ENCODE peak calls at places on chromosome 21, in seven cellular contexts. One of them, this sample, is unnamed.

GRCh38 chr21:31554511-31555022 is 104.9 kb upstream of the SOD1 start:
- DNase-seq in heart right ventricle: no peak
- DNase-seq in left ventricle myocardium inferior: no peak
- DNase-seq in heart left ventricle: no peak
- DNase-seq in ovary: no peak
- DNase-seq in breast epithelium: no peak
- DNase-seq in psoas muscle: no peak
- DNase-seq in this sample: no peak

GRCh38 chr21:16117851-16118592 is 388.2 kb downstream of the USP25 start:
- DNase-seq in heart right ventricle: no peak
- DNase-seq in left ventricle myocardium inferior: no peak
- DNase-seq in heart left ventricle: no peak
- DNase-seq in ovary: no peak
- DNase-seq in breast epithelium: no peak
- DNase-seq in psoas muscle: no peak
- DNase-seq in this sample: no peak

GRCh38 chr21:15793547-15794235 is 63.9 kb downstream of the USP25 start:
- DNase-seq in heart right ventricle: no peak
- DNase-seq in left ventricle myocardium inferior: no peak
- DNase-seq in heart left ventricle: no peak
- DNase-seq in ovary: no peak
- DNase-seq in breast epithelium: no peak
- DNase-seq in psoas muscle: no peak
- DNase-seq in this sample: no peak

GRCh38 chr21:40846057-40846456 is 901 bp downstream of the DSCAM start:
- DNase-seq in heart right ventricle: no peak
- DNase-seq in left ventricle myocardium inferior: no peak
- DNase-seq in heart left ventricle: no peak
- DNase-seq in ovary: no peak
- DNase-seq in breast epithelium: no peak
- DNase-seq in psoas muscle: no peak
- DNase-seq in this sample: no peak

GRCh38 chr21:33036430-33037162 is 10.9 kb downstream of the OLIG2 start:
- DNase-seq in heart right ventricle: no peak
- DNase-seq in left ventricle myocardium inferior: peak; percentile 41
- DNase-seq in heart left ventricle: no peak
- DNase-seq in ovary: no peak
- DNase-seq in breast epithelium: no peak
- DNase-seq in psoas muscle: no peak
- DNase-seq in this sample: no peak

GRCh38 chr21:32136546-32136945 is 142.3 kb downstream of the MIS18A start:
- DNase-seq in heart right ventricle: no peak
- DNase-seq in left ventricle myocardium inferior: no peak
- DNase-seq in heart left ventricle: no peak
- DNase-seq in ovary: no peak
- DNase-seq in breast epithelium: no peak
- DNase-seq in psoas muscle: no peak
- DNase-seq in this sample: no peak

GRCh38 chr21:33022828-33023573 is 2.7 kb upstream of the OLIG2 start:
- DNase-seq in heart right ventricle: no peak
- DNase-seq in left ventricle myocardium inferior: no peak
- DNase-seq in heart left ventricle: no peak
- DNase-seq in ovary: no peak
- DNase-seq in breast epithelium: no peak
- DNase-seq in psoas muscle: no peak
- DNase-seq in this sample: no peak

GRCh38 chr21:9837946-9838801 is 683.2 kb upstream of the TPTE start:
- DNase-seq in heart right ventricle: no peak
- DNase-seq in left ventricle myocardium inferior: no peak
- DNase-seq in heart left ventricle: no peak
- DNase-seq in ovary: no peak
- DNase-seq in breast epithelium: no peak
- DNase-seq in psoas muscle: peak; percentile 21
- DNase-seq in this sample: no peak

GRCh38 chr21:13368200-13368599 is 241.4 kb upstream of the POTED start:
- DNase-seq in heart right ventricle: no peak
- DNase-seq in left ventricle myocardium inferior: no peak
- DNase-seq in heart left ventricle: no peak
- DNase-seq in ovary: no peak
- DNase-seq in breast epithelium: no peak
- DNase-seq in psoas muscle: no peak
- DNase-seq in this sample: no peak

GRCh38 chr21:20110368-20110767 is 887.8 kb upstream of the NCAM2 start:
- DNase-seq in heart right ventricle: no peak
- DNase-seq in left ventricle myocardium inferior: no peak
- DNase-seq in heart left ventricle: no peak
- DNase-seq in ovary: no peak
- DNase-seq in breast epithelium: no peak
- DNase-seq in psoas muscle: no peak
- DNase-seq in this sample: no peak

GRCh38 chr21:40964691-40965090 is 117.7 kb upstream of the DSCAM start:
- DNase-seq in heart right ventricle: no peak
- DNase-seq in left ventricle myocardium inferior: no peak
- DNase-seq in heart left ventricle: no peak
- DNase-seq in ovary: no peak
- DNase-seq in breast epithelium: no peak
- DNase-seq in psoas muscle: no peak
- DNase-seq in this sample: no peak

GRCh38 chr21:32233055-32233546 is 45.7 kb downstream of the MIS18A start:
- DNase-seq in heart right ventricle: no peak
- DNase-seq in left ventricle myocardium inferior: no peak
- DNase-seq in heart left ventricle: no peak
- DNase-seq in ovary: no peak
- DNase-seq in breast epithelium: no peak
- DNase-seq in psoas muscle: no peak
- DNase-seq in this sample: no peak

GRCh38 chr21:31108969-31109368 is 70.7 kb upstream of the KRTAP19-8 start:
- DNase-seq in heart right ventricle: no peak
- DNase-seq in left ventricle myocardium inferior: no peak
- DNase-seq in heart left ventricle: no peak
- DNase-seq in ovary: no peak
- DNase-seq in breast epithelium: no peak
- DNase-seq in psoas muscle: no peak
- DNase-seq in this sample: no peak

GRCh38 chr21:16195476-16195875 is 465.7 kb downstream of the USP25 start:
- DNase-seq in heart right ventricle: no peak
- DNase-seq in left ventricle myocardium inferior: no peak
- DNase-seq in heart left ventricle: no peak
- DNase-seq in ovary: no peak
- DNase-seq in breast epithelium: no peak
- DNase-seq in psoas muscle: no peak
- DNase-seq in this sample: no peak

GRCh38 chr21:16084776-16085364 is 355.1 kb downstream of the USP25 start:
- DNase-seq in heart right ventricle: peak; percentile 61
- DNase-seq in left ventricle myocardium inferior: peak; percentile 46
- DNase-seq in heart left ventricle: peak; percentile 46
- DNase-seq in ovary: no peak
- DNase-seq in breast epithelium: no peak
- DNase-seq in psoas muscle: peak; percentile 79
- DNase-seq in this sample: peak; percentile 75

GRCh38 chr21:16534408-16535099 is 804.8 kb downstream of the USP25 start:
- DNase-seq in heart right ventricle: peak; percentile 80
- DNase-seq in left ventricle myocardium inferior: peak; percentile 80
- DNase-seq in heart left ventricle: peak; percentile 80
- DNase-seq in ovary: peak; percentile 84
- DNase-seq in breast epithelium: peak; percentile 62
- DNase-seq in psoas muscle: peak; percentile 75
- DNase-seq in this sample: peak; percentile 71

GRCh38 chr21:16426936-16427335 is 697.2 kb downstream of the USP25 start:
- DNase-seq in heart right ventricle: no peak
- DNase-seq in left ventricle myocardium inferior: no peak
- DNase-seq in heart left ventricle: no peak
- DNase-seq in ovary: no peak
- DNase-seq in breast epithelium: no peak
- DNase-seq in psoas muscle: no peak
- DNase-seq in this sample: no peak

GRCh38 chr21:17538576-17538975 is 25.7 kb downstream of the CXADR start:
- DNase-seq in heart right ventricle: no peak
- DNase-seq in left ventricle myocardium inferior: no peak
- DNase-seq in heart left ventricle: no peak
- DNase-seq in ovary: no peak
- DNase-seq in breast epithelium: no peak
- DNase-seq in psoas muscle: no peak
- DNase-seq in this sample: no peak

GRCh38 chr21:27713159-27714109 is 746.5 kb upstream of the ADAMTS5 start:
- DNase-seq in heart right ventricle: no peak
- DNase-seq in left ventricle myocardium inferior: no peak
- DNase-seq in heart left ventricle: no peak
- DNase-seq in ovary: no peak
- DNase-seq in breast epithelium: no peak
- DNase-seq in psoas muscle: no peak
- DNase-seq in this sample: no peak

GRCh38 chr21:39078322-39079065 is 104.8 kb downstream of the PSMG1 start:
- DNase-seq in heart right ventricle: no peak
- DNase-seq in left ventricle myocardium inferior: no peak
- DNase-seq in heart left ventricle: no peak
- DNase-seq in ovary: no peak
- DNase-seq in breast epithelium: no peak
- DNase-seq in psoas muscle: no peak
- DNase-seq in this sample: no peak
- H3K4me1 ChIP-seq in heart right ventricle: peaks cover 14% of the 10 kb centered on the region
- H3K4me1 ChIP-seq in left ventricle myocardium inferior: peaks cover 9% of the 10 kb centered on the region
- H3K4me1 ChIP-seq in heart left ventricle: no peaks in the 10 kb centered on the region
- H3K4me1 ChIP-seq in ovary: peaks cover 4% of the 10 kb centered on the region
- H3K4me1 ChIP-seq in breast epithelium: no peaks in the 10 kb centered on the region
- H3K4me1 ChIP-seq in psoas muscle: peaks cover 10% of the 10 kb centered on the region
- H3K4me1 ChIP-seq in this sample: peaks cover 27% of the 10 kb centered on the region

GRCh38 chr21:36848875-36849274 is 117.6 kb downstream of the HLCS start:
- DNase-seq in heart right ventricle: no peak
- DNase-seq in left ventricle myocardium inferior: no peak
- DNase-seq in heart left ventricle: no peak
- DNase-seq in ovary: no peak
- DNase-seq in breast epithelium: no peak
- DNase-seq in psoas muscle: no peak
- DNase-seq in this sample: no peak

GRCh38 chr21:36847189-36847588 is 119.3 kb downstream of the HLCS start:
- DNase-seq in heart right ventricle: no peak
- DNase-seq in left ventricle myocardium inferior: no peak
- DNase-seq in heart left ventricle: no peak
- DNase-seq in ovary: no peak
- DNase-seq in breast epithelium: no peak
- DNase-seq in psoas muscle: no peak
- DNase-seq in this sample: no peak

GRCh38 chr21:36845790-36846189 is 120.7 kb downstream of the HLCS start:
- DNase-seq in heart right ventricle: no peak
- DNase-seq in left ventricle myocardium inferior: no peak
- DNase-seq in heart left ventricle: no peak
- DNase-seq in ovary: no peak
- DNase-seq in breast epithelium: no peak
- DNase-seq in psoas muscle: no peak
- DNase-seq in this sample: no peak

GRCh38 chr21:36845070-36845469 is 121.4 kb downstream of the HLCS start:
- DNase-seq in heart right ventricle: no peak
- DNase-seq in left ventricle myocardium inferior: no peak
- DNase-seq in heart left ventricle: no peak
- DNase-seq in ovary: no peak
- DNase-seq in breast epithelium: no peak
- DNase-seq in psoas muscle: no peak
- DNase-seq in this sample: no peak

DNA sequence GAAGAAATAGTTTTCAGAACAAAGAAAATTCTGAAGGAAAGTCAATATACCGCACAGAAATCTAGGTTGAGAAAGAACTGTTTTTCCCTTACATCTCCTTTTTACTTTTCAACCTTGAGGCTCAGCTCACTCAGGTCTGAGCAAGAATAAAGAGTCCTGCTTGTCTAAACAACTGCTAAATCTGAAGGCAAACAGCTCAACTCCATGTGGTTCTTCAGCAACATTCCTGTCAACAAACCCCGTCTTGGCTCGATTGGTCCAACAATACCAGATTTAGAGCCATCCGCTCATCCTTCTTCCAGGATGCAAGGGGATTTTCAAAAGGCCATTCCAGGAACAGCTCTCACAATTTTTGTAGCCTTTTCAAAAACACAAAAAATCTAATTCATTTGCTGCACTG is 119.8 kb downstream of the HLCS start:
- DNase-seq in heart right ventricle: no peak
- DNase-seq in left ventricle myocardium inferior: no peak
- DNase-seq in heart left ventricle: no peak
- DNase-seq in ovary: no peak
- DNase-seq in breast epithelium: no peak
- DNase-seq in psoas muscle: no peak
- DNase-seq in this sample: no peak
- TF ChIP-seq CTCF in heart right ventricle: no peak
- TF ChIP-seq CTCF in left ventricle myocardium inferior: no peak
- TF ChIP-seq CTCF in heart left ventricle: no peak
- TF ChIP-seq CTCF in ovary: no peak
- TF ChIP-seq CTCF in breast epithelium: no peak
- TF ChIP-seq CTCF in psoas muscle: no peak
- TF ChIP-seq CTCF in this sample: no peak

DNA sequence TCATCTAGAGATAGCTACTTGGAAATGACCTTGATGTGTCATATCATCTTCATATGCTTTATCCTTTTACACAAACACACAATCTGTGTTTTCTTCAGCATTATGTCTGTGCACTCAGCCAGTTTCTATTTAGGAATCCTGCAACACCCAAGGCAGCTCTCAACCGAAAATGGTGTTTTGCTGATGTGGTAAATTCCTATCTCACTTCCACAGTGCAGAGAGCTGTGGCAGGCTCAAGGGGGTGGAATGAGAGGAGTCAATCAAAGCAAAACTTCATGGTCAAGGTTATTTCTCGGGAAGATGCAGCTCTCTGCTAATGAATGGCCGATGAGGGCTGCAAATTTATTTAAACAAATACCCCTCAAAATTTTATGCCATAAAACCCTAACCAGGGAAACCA is 59.3 kb downstream of the IGSF5 start:
- DNase-seq in heart right ventricle: no peak
- DNase-seq in left ventricle myocardium inferior: no peak
- DNase-seq in heart left ventricle: no peak
- DNase-seq in ovary: no peak
- DNase-seq in breast epithelium: no peak
- DNase-seq in psoas muscle: no peak
- DNase-seq in this sample: no peak
- H3K9me3 ChIP-seq in heart right ventricle: no peaks in the 10 kb centered on the region
- H3K9me3 ChIP-seq in left ventricle myocardium inferior: no peaks in the 10 kb centered on the region
- H3K9me3 ChIP-seq in heart left ventricle: no peaks in the 10 kb centered on the region
- H3K9me3 ChIP-seq in ovary: no peaks in the 10 kb centered on the region
- H3K9me3 ChIP-seq in breast epithelium: no peaks in the 10 kb centered on the region
- H3K9me3 ChIP-seq in psoas muscle: no peaks in the 10 kb centered on the region
- H3K9me3 ChIP-seq in this sample: no peaks in the 10 kb centered on the region

GRCh38 chr21:42527127-42527488 is 13.5 kb downstream of the SLC37A1 start:
- DNase-seq in heart right ventricle: no peak
- DNase-seq in left ventricle myocardium inferior: no peak
- DNase-seq in heart left ventricle: no peak
- DNase-seq in ovary: no peak
- DNase-seq in breast epithelium: no peak
- DNase-seq in psoas muscle: no peak
- DNase-seq in this sample: no peak

GRCh38 chr21:42525228-42525604 is 11.6 kb downstream of the SLC37A1 start:
- DNase-seq in heart right ventricle: no peak
- DNase-seq in left ventricle myocardium inferior: no peak
- DNase-seq in heart left ventricle: no peak
- DNase-seq in ovary: peak; percentile 65
- DNase-seq in breast epithelium: no peak
- DNase-seq in psoas muscle: no peak
- DNase-seq in this sample: peak; percentile 66

GRCh38 chr21:42527489-42528158 is 14.0 kb downstream of the SLC37A1 start:
- DNase-seq in heart right ventricle: no peak
- DNase-seq in left ventricle myocardium inferior: no peak
- DNase-seq in heart left ventricle: no peak
- DNase-seq in ovary: no peak
- DNase-seq in breast epithelium: no peak
- DNase-seq in psoas muscle: no peak
- DNase-seq in this sample: no peak

GRCh38 chr21:42525676-42526378 is 12.2 kb downstream of the SLC37A1 start:
- DNase-seq in heart right ventricle: no peak
- DNase-seq in left ventricle myocardium inferior: no peak
- DNase-seq in heart left ventricle: no peak
- DNase-seq in ovary: no peak
- DNase-seq in breast epithelium: no peak
- DNase-seq in psoas muscle: no peak
- DNase-seq in this sample: no peak

GRCh38 chr21:42526379-42526727 is 12.7 kb downstream of the SLC37A1 start:
- DNase-seq in heart right ventricle: no peak
- DNase-seq in left ventricle myocardium inferior: peak; percentile 39
- DNase-seq in heart left ventricle: peak; percentile 40
- DNase-seq in ovary: no peak
- DNase-seq in breast epithelium: no peak
- DNase-seq in psoas muscle: no peak
- DNase-seq in this sample: peak; percentile 65
- H3K4me1 ChIP-seq in heart right ventricle: peaks cover 51% of the 10 kb centered on the region
- H3K4me1 ChIP-seq in left ventricle myocardium inferior: peaks cover 47% of the 10 kb centered on the region
- H3K4me1 ChIP-seq in heart left ventricle: peaks cover 49% of the 10 kb centered on the region
- H3K4me1 ChIP-seq in ovary: peaks cover 13% of the 10 kb centered on the region
- H3K4me1 ChIP-seq in breast epithelium: no peaks in the 10 kb centered on the region
- H3K4me1 ChIP-seq in psoas muscle: peaks cover 49% of the 10 kb centered on the region
- H3K4me1 ChIP-seq in this sample: peaks cover 34% of the 10 kb centered on the region